ENCODE peak calls at places on chromosome 20, in nine cellular contexts. F, O, X, P, B, H, N, I and S are unnamed samples.

GRCh38 chr20:5504061-5504739 is 187.4 kb upstream of the PROKR2 start:
- DNase-seq in P (peak), F (no peak), B (peak), H (peak), X (peak), N (no peak), I (peak), O (no peak), S (peak)

GRCh38 chr20:5535211-5535756 is 214.9 kb upstream of the SHLD1 start:
- DNase-seq in O (no peak), P (peak), H (peak), X (no peak), F (peak), B (no peak), I (peak), N (no peak), S (peak)

GRCh38 chr20:14093652-14094051 is 98.3 kb downstream of the MACROD2 start:
- DNase-seq in O (no peak), X (no peak), B (no peak), F (no peak), P (no peak), I (no peak), N (no peak), H (no peak), S (no peak)

GRCh38 chr20:41178495-41178894 is 41.2 kb downstream of the PLCG1 start:
- DNase-seq in H (no peak), P (peak), O (no peak), N (no peak), B (no peak), I (no peak), X (no peak), F (no peak), S (no peak)

GRCh38 chr20:46701556-46701955 is 7.9 kb upstream of the SLC2A10 start:
- DNase-seq in H (no peak), F (no peak), P (peak), I (no peak), X (no peak), O (no peak), B (no peak), N (no peak), S (no peak)

GRCh38 chr20:37781626-37782025 is 87.8 kb downstream of the CTNNBL1 start:
- DNase-seq in X (no peak), N (no peak), F (peak), I (peak), B (peak), H (no peak), O (no peak), P (no peak), S (no peak)

GRCh38 chr20:5863040-5863811 is 87.1 kb downstream of the TRMT6 start:
- DNase-seq in N (no peak), P (no peak), B (no peak), X (no peak), H (peak), O (no peak), I (peak), F (peak), S (peak)

GRCh38 chr20:34915131-34915530 is 38.7 kb downstream of the ACSS2 start:
- DNase-seq in F (no peak), X (no peak), O (no peak), N (peak), B (no peak), H (no peak), P (no peak), I (no peak), S (no peak)

GRCh38 chr20:1860446-1860845 is 34.8 kb upstream of the SIRPA start:
- DNase-seq in F (peak), B (no peak), H (peak), I (peak), P (no peak), X (no peak), O (peak), N (no peak), S (peak)

GRCh38 chr20:31476648-31477220 is 1.6 kb downstream of the REM1 start:
- DNase-seq in F (no peak), H (no peak), N (no peak), P (no peak), X (no peak), O (no peak), B (no peak), I (no peak), S (no peak)
- H3K4me3 ChIP-seq in F (no peak), H (no peak), N (no peak), P (no peak), X (no peak), O (no peak), B (peak), I (no peak), S (no peak)

GRCh38 chr20:7161690-7162089 is 394.2 kb downstream of the BMP2 start:
- DNase-seq in O (peak), I (peak), X (no peak), H (peak), N (no peak), B (peak), F (no peak), P (no peak), S (peak)
- TF ChIP-seq CTCF in O (peak), I (no peak), X (peak), H (peak), N (peak), B (peak), F (no peak), P (no peak), S (peak)

DNA sequence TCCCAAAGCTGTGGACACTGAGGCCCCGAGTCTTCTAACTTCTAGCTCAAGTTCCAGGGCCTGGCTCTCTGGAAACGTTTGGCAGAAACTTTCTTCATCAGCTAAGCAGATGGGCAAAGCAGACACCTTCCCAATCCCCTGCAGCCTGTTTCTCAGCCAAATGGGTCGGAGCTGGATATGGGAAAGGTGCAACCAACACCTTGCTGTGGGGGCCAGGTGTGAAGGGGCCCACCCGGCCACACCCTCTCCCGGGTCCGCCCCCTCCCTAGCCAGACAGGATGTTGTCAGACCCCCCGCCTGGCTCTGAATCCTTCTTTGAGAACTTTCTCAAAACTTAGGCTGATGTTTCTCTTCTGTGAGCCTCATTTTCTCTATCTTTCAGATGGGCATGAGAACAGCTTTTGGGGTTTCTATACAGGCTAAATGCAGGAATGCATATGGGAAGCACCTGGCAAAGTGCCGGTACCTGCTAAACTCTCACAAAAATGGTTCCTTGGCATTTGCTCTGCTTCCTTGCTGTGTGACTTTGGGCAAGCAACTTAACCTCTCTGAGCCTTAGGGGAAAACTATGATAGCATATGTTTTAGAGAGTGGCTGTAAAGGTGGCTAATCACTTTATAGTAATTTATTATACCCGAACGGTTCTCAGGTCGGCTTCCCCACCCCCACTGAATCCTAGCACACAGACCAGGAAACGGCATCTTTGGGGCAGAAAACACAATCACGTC is 1.8 kb downstream of the SNAI1 start:
- DNase-seq in N (no peak), F (no peak), I (no peak), H (peak), X (no peak), O (no peak), B (no peak), P (no peak), S (no peak)
- H3K4me3 ChIP-seq in N (peak), F (peak), I (peak), H (peak), X (peak), O (no peak), B (peak), P (peak), S (peak)

GRCh38 chr20:380763-381580 is 412 bp downstream of the TRIB3 start:
- DNase-seq in B (peak), H (peak), F (peak), X (peak), P (peak), I (peak), N (peak), O (peak), S (peak)
- TF ChIP-seq CTCF in B (no peak), H (no peak), F (no peak), X (no peak), P (no peak), I (no peak), N (no peak), O (peak), S (peak)

GRCh38 chr20:63942250-63943006 is 13.8 kb downstream of the UCKL1 start:
- DNase-seq in H (peak), B (peak), N (peak), X (peak), I (peak), P (no peak), F (peak), O (peak), S (peak)
- H3K4me3 ChIP-seq in H (no peak), B (peak), N (no peak), X (no peak), I (no peak), P (no peak), F (no peak), O (no peak), S (no peak)

DNA sequence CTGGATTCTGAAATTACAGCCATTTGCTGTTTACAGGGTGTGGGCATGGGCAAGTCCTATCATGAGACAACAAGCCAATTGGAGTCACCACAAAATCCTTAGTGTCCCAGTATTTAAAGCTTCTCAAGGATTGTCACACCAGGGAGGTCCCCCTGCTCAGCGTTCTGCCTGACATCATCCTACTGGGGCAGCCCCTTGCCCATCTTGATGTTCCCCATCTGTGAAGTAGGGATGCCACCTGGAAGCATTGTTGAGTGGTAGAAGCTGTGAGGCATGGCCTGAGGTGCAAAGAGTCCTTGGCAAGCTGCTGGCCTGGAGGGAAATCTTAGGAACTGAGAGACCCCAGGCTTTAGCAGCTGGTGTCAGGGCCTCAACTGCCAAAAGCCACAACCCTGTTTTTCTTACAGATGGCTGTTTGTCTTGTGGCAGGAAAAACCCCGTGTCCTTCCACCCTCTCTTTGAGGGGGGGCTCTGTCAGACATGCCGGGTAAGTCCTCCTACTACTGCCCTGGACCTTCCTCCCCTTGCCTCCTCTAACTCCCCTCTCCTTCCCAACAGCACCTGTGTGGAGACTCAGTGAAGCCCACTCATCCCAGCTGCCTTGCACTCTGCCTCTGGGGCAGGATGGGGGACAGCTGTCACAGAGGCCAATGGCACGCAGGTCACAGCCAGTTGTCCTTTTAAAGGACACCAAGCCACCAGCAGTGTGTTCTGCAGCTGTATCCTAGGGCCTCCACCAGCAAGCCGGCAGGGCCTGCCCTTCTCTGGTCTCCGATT is 23.2 kb upstream of the MAPRE1 start:
- DNase-seq in O (no peak), X (no peak), I (no peak), F (no peak), H (no peak), P (no peak), N (no peak), B (no peak), S (no peak)
- TF ChIP-seq CTCF in O (no peak), X (no peak), I (no peak), F (no peak), H (no peak), P (no peak), N (no peak), B (no peak), S (no peak)

DNA sequence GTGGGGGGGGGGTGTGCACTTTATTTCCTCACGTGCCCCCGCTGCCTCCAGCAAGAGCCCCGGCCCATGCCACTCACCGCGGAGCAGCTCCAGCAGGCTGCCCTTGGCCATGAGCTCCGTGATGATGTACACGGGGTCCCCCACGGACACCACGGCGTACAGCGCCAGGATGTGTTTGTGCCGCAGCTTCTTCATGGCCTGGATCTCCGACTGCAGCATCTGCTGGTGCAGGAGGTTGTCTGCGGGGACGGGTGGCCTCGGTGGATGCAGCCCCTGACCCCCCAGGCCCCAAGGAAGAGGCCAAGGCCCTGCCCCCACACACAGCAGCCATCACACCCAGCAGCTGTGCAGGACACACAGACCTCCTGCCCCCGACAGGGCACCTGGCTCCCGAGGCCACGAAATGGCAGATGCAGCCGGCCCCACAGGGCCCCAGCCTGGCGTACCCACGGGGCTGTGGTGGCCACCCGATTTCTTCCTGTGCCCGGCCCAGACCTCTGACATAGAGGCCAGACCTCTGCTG is 4.7 kb downstream of the PTK6 start:
- DNase-seq in O (peak), N (peak), X (no peak), P (no peak), F (no peak), B (no peak), I (no peak), H (no peak), S (no peak)
- H3K4me3 ChIP-seq in O (no peak), N (no peak), X (no peak), P (no peak), F (no peak), B (no peak), I (no peak), H (no peak), S (no peak)